ENCODE peak calls at places on chromosome 4, in eight cellular contexts. N is CD4-positive, alpha-beta T cell; V is activated T-cell treated with anti-CD3 and anti-CD28 coated beads for 4 hours; R is NCI-H2171 treated with DMSO at 0.1 percent for 48 hours; G is fibroblast of gingiva; C is hippocampal formation; T is iris pigment epithelial cell; I is osteocyte. A is an unnamed sample.

GRCh38 chr4:184617611-184618196 is 31.5 kb downstream of the CASP3 start:
- DNase-seq in C (no peak), N (no peak), T (no peak), R (no peak), G (no peak), I (no peak), V (no peak), A (no peak)

GRCh38 chr4:8840816-8841455 is 30.7 kb downstream of the HMX1 start:
- DNase-seq in C (no peak), N (no peak), T (no peak), R (no peak), V (no peak), I (no peak), G (no peak), A (no peak)

GRCh38 chr4:78774395-78774794 is 1.8 kb upstream of the BMP2K start:
- DNase-seq in N (no peak), C (no peak), G (no peak), R (no peak), I (no peak), V (no peak), T (no peak), A (no peak)

GRCh38 chr4:23364167-23364566 is 525.7 kb downstream of the PPARGC1A start:
- DNase-seq in C (no peak), G (no peak), T (no peak), I (no peak), R (no peak), V (no peak), N (no peak), A (no peak)

GRCh38 chr4:83201761-83202160 is 82.8 kb downstream of the COQ2 start:
- DNase-seq in V (no peak), C (no peak), R (no peak), T (no peak), N (no peak), I (no peak), G (no peak), A (no peak)

GRCh38 chr4:112183252-112183651 is 38.0 kb downstream of the FAM241A start:
- DNase-seq in I (no peak), R (no peak), V (no peak), C (no peak), T (peak), N (no peak), G (no peak), A (no peak)

GRCh38 chr4:48334900-48335384 is 6.4 kb upstream of the SLAIN2 start:
- DNase-seq in N (no peak), G (peak), T (peak), V (no peak), I (no peak), C (no peak), R (peak), A (no peak)

GRCh38 chr4:10461091-10461849 is 4.0 kb upstream of the ZNF518B start:
- DNase-seq in R (peak), T (peak), I (peak), V (peak), G (peak), N (peak), C (no peak), A (no peak)

GRCh38 chr4:152848508-152848907 is 68.8 kb downstream of the ARFIP1 start:
- DNase-seq in N (no peak), T (no peak), G (no peak), V (no peak), C (no peak), I (no peak), R (no peak), A (no peak)

GRCh38 chr4:142404191-142404611 is 441.9 kb downstream of the INPP4B start:
- DNase-seq in I (no peak), G (peak), C (no peak), N (no peak), V (peak), T (peak), R (no peak), A (no peak)

GRCh38 chr4:40427138-40427537 is 92.0 kb downstream of the CHRNA9 start:
- DNase-seq in T (no peak), V (no peak), C (peak), I (no peak), G (no peak), N (no peak), R (no peak), A (no peak)

GRCh38 chr4:139301821-139302611 is at the start of gene NDUFC1:
- DNase-seq in R (peak), C (peak), V (peak), T (peak), I (peak), N (peak), G (peak), A (peak)

GRCh38 chr4:81921757-81922159 is 450.1 kb upstream of the RASGEF1B start:
- DNase-seq in C (no peak), N (no peak), G (no peak), R (no peak), I (no peak), V (no peak), T (no peak), A (no peak)

GRCh38 chr4:152708361-152708760 is 28.6 kb upstream of the TMEM154 start:
- DNase-seq in C (no peak), R (no peak), N (no peak), V (no peak), T (no peak), I (no peak), G (no peak), A (no peak)

GRCh38 chr4:79050521-79050880 is 111.3 kb upstream of the PAQR3 start:
- DNase-seq in I (no peak), V (no peak), N (no peak), T (no peak), G (no peak), R (peak), C (no peak), A (no peak)

GRCh38 chr4:77465271-77465670 is 140.3 kb upstream of the CXCL13 start:
- DNase-seq in R (no peak), C (no peak), T (peak), V (no peak), G (peak), I (no peak), N (no peak), A (no peak)

GRCh38 chr4:113355550-113356371 is 306.3 kb downstream of the ANK2 start:
- DNase-seq in N (peak), I (no peak), R (no peak), V (peak), C (no peak), G (peak), T (peak), A (no peak)

GRCh38 chr4:181819951-181820350 is 423.3 kb upstream of the TENM3 start:
- DNase-seq in T (no peak), R (no peak), N (no peak), G (no peak), V (no peak), I (no peak), C (no peak), A (no peak)

GRCh38 chr4:41535911-41536361 is 2.0 kb upstream of the LIMCH1 start:
- DNase-seq in R (no peak), N (no peak), C (no peak), T (peak), I (no peak), V (no peak), G (no peak), A (no peak)

GRCh38 chr4:40555176-40555900 is 74.3 kb downstream of the RBM47 start:
- DNase-seq in V (no peak), T (no peak), R (no peak), G (no peak), N (no peak), I (no peak), C (no peak), A (no peak)

GRCh38 chr4:14428125-14428524 is 574.2 kb upstream of the CPEB2 start:
- DNase-seq in N (no peak), R (no peak), C (no peak), G (peak), I (no peak), V (no peak), T (peak), A (no peak)

GRCh38 chr4:122672091-122672490 is 51.2 kb upstream of the IL21 start:
- DNase-seq in G (no peak), I (no peak), N (no peak), T (no peak), V (no peak), C (no peak), R (no peak), A (no peak)

GRCh38 chr4:71004281-71004851 is 10.9 kb downstream of the DCK start:
- DNase-seq in G (no peak), V (no peak), R (peak), N (no peak), T (no peak), C (no peak), I (no peak), A (no peak)

GRCh38 chr4:21009956-21010355 is 309.7 kb downstream of the PACRGL start:
- DNase-seq in C (no peak), V (no peak), R (no peak), G (no peak), N (no peak), T (no peak), I (no peak), A (no peak)

GRCh38 chr4:150104401-150105027 is 26.3 kb downstream of the DCLK2 start:
- DNase-seq in N (no peak), C (no peak), I (no peak), R (no peak), V (no peak), G (no peak), T (no peak), A (no peak)

GRCh38 chr4:99832313-99832712 is 15.7 kb downstream of the DAPP1 start:
- DNase-seq in V (no peak), C (no peak), I (no peak), R (no peak), G (peak), N (no peak), T (no peak), A (no peak)

GRCh38 chr4:56914336-56914735 is 6.6 kb downstream of the REST start:
- DNase-seq in I (no peak), T (no peak), G (no peak), N (no peak), C (no peak), R (no peak), V (no peak), A (no peak)

GRCh38 chr4:87060957-87061356 is 126.1 kb downstream of the AFF1 start:
- DNase-seq in N (no peak), C (no peak), V (no peak), T (peak), I (no peak), R (no peak), G (peak), A (no peak)

GRCh38 chr4:163701915-163702314 is 207.4 kb downstream of the TMA16 start:
- DNase-seq in T (peak), V (no peak), R (no peak), I (no peak), G (no peak), N (no peak), C (no peak), A (no peak)

GRCh38 chr4:85149656-85150055 is 183.2 kb upstream of the WDFY3 start:
- DNase-seq in R (no peak), G (peak), N (no peak), V (no peak), T (peak), C (no peak), I (no peak), A (no peak)

GRCh38 chr4:41478518-41478917 is 59.4 kb upstream of the LIMCH1 start:
- DNase-seq in R (no peak), T (no peak), V (no peak), I (no peak), N (no peak), G (no peak), C (no peak), A (no peak)

GRCh38 chr4:128955751-128956150 is 137.6 kb downstream of the SCLT1 start:
- DNase-seq in V (no peak), R (no peak), T (no peak), N (no peak), I (no peak), G (no peak), C (no peak), A (no peak)

GRCh38 chr4:14259926-14260325 is 632.4 kb upstream of the BOD1L1 start:
- DNase-seq in V (no peak), T (no peak), I (no peak), R (no peak), C (no peak), G (peak), N (no peak), A (no peak)

GRCh38 chr4:151990201-151990600 is 229.4 kb upstream of the GATB start:
- DNase-seq in R (no peak), T (peak), C (no peak), N (no peak), I (no peak), V (no peak), G (no peak), A (no peak)

GRCh38 chr4:168560184-168560834 is 63.5 kb downstream of the PALLD start:
- DNase-seq in N (no peak), G (peak), T (peak), I (no peak), R (peak), C (no peak), V (no peak), A (no peak)

GRCh38 chr4:186151499-186151898 is 39.9 kb upstream of the CYP4V2 start:
- DNase-seq in N (no peak), T (no peak), C (no peak), V (no peak), G (no peak), R (no peak), I (peak), A (no peak)

GRCh38 chr4:108359130-108359709 is 190.5 kb upstream of the LEF1 start:
- DNase-seq in G (no peak), I (no peak), R (no peak), V (no peak), C (no peak), N (peak), T (no peak), A (no peak)

GRCh38 chr4:56976878-56977320 is 507 bp downstream of the NOA1 start:
- DNase-seq in N (peak), T (peak), G (no peak), I (peak), C (no peak), R (peak), V (peak), A (no peak)